ENCODE peak calls at places on chromosome 4, in six cellular contexts. One of them, this sample, is unnamed.

GRCh38 chr4:113094802-113095201 is 45.3 kb downstream of the ANK2 start:
- DNase-seq in B cell: no peak
- DNase-seq in OCI-LY7: peak
- DNase-seq in amniotic stem cell: no peak
- DNase-seq in Jurkat, Clone E6-1: peak
- DNase-seq in Panc1: no peak
- DNase-seq in this sample: peak

GRCh38 chr4:77293426-77293825 is 136.4 kb downstream of the CCNG2 start:
- DNase-seq in Panc1: no peak
- DNase-seq in B cell: no peak
- DNase-seq in Jurkat, Clone E6-1: no peak
- DNase-seq in OCI-LY7: no peak
- DNase-seq in amniotic stem cell: no peak
- DNase-seq in this sample: no peak

GRCh38 chr4:25767877-25768475 is 94.8 kb downstream of the SEL1L3 start:
- DNase-seq in OCI-LY7: peak
- DNase-seq in amniotic stem cell: peak
- DNase-seq in Panc1: peak
- DNase-seq in Jurkat, Clone E6-1: peak
- DNase-seq in B cell: no peak
- DNase-seq in this sample: peak

GRCh38 chr4:73453701-73454005 is 17.6 kb downstream of the AFP start:
- DNase-seq in B cell: no peak
- DNase-seq in Panc1: no peak
- DNase-seq in Jurkat, Clone E6-1: no peak
- DNase-seq in OCI-LY7: no peak
- DNase-seq in amniotic stem cell: no peak
- DNase-seq in this sample: peak

GRCh38 chr4:82555279-82555678 is 6.5 kb downstream of the TMEM150C start:
- DNase-seq in B cell: no peak
- DNase-seq in OCI-LY7: peak
- DNase-seq in amniotic stem cell: no peak
- DNase-seq in Jurkat, Clone E6-1: peak
- DNase-seq in Panc1: no peak
- DNase-seq in this sample: no peak

GRCh38 chr4:108173599-108174057 is 4.9 kb upstream of the LEF1 start:
- DNase-seq in B cell: no peak
- DNase-seq in Jurkat, Clone E6-1: no peak
- DNase-seq in OCI-LY7: no peak
- DNase-seq in amniotic stem cell: no peak
- DNase-seq in Panc1: no peak
- DNase-seq in this sample: no peak

GRCh38 chr4:127781303-127782024 is 658 bp upstream of the HSPA4L start:
- DNase-seq in Panc1: no peak
- DNase-seq in Jurkat, Clone E6-1: no peak
- DNase-seq in OCI-LY7: no peak
- DNase-seq in amniotic stem cell: no peak
- DNase-seq in B cell: no peak
- DNase-seq in this sample: peak

GRCh38 chr4:10656420-10656819 is 28.1 kb downstream of the CLNK start:
- DNase-seq in amniotic stem cell: no peak
- DNase-seq in OCI-LY7: no peak
- DNase-seq in B cell: no peak
- DNase-seq in Panc1: no peak
- DNase-seq in Jurkat, Clone E6-1: no peak
- DNase-seq in this sample: no peak

GRCh38 chr4:112523008-112523440 is 7.0 kb upstream of the NEUROG2 start:
- DNase-seq in amniotic stem cell: no peak
- DNase-seq in Jurkat, Clone E6-1: peak
- DNase-seq in B cell: no peak
- DNase-seq in OCI-LY7: peak
- DNase-seq in Panc1: no peak
- DNase-seq in this sample: no peak

GRCh38 chr4:129474698-129475097 is 378.7 kb downstream of the C4orf33 start:
- DNase-seq in B cell: no peak
- DNase-seq in OCI-LY7: no peak
- DNase-seq in Panc1: no peak
- DNase-seq in Jurkat, Clone E6-1: no peak
- DNase-seq in amniotic stem cell: no peak
- DNase-seq in this sample: no peak

GRCh38 chr4:112726041-112726440 is 89.1 kb downstream of the LARP7 start:
- DNase-seq in OCI-LY7: no peak
- DNase-seq in Panc1: no peak
- DNase-seq in Jurkat, Clone E6-1: no peak
- DNase-seq in B cell: no peak
- DNase-seq in amniotic stem cell: no peak
- DNase-seq in this sample: no peak

GRCh38 chr4:8270912-8271815 is 1.6 kb downstream of the HTRA3 start:
- DNase-seq in amniotic stem cell: no peak
- DNase-seq in B cell: no peak
- DNase-seq in Jurkat, Clone E6-1: no peak
- DNase-seq in OCI-LY7: no peak
- DNase-seq in Panc1: no peak
- DNase-seq in this sample: peak

GRCh38 chr4:180240670-180241069 is 2002.5 kb upstream of the TENM3 start:
- DNase-seq in B cell: no peak
- DNase-seq in Panc1: no peak
- DNase-seq in OCI-LY7: no peak
- DNase-seq in Jurkat, Clone E6-1: peak
- DNase-seq in amniotic stem cell: no peak
- DNase-seq in this sample: no peak

GRCh38 chr4:30386266-30386895 is 333.8 kb upstream of the PCDH7 start:
- DNase-seq in Panc1: no peak
- DNase-seq in amniotic stem cell: peak
- DNase-seq in B cell: no peak
- DNase-seq in Jurkat, Clone E6-1: no peak
- DNase-seq in OCI-LY7: no peak
- DNase-seq in this sample: peak

GRCh38 chr4:85579942-85580341 is 105.0 kb downstream of the ARHGAP24 start:
- DNase-seq in B cell: no peak
- DNase-seq in amniotic stem cell: no peak
- DNase-seq in Jurkat, Clone E6-1: no peak
- DNase-seq in Panc1: no peak
- DNase-seq in OCI-LY7: no peak
- DNase-seq in this sample: no peak

GRCh38 chr4:131304686-131305085 is 1844.4 kb upstream of the PCDH10 start:
- DNase-seq in OCI-LY7: no peak
- DNase-seq in B cell: no peak
- DNase-seq in Jurkat, Clone E6-1: no peak
- DNase-seq in amniotic stem cell: no peak
- DNase-seq in Panc1: no peak
- DNase-seq in this sample: peak

GRCh38 chr4:3740256-3740655 is 25.9 kb upstream of the ADRA2C start:
- DNase-seq in amniotic stem cell: no peak
- DNase-seq in Panc1: no peak
- DNase-seq in OCI-LY7: no peak
- DNase-seq in Jurkat, Clone E6-1: no peak
- DNase-seq in B cell: no peak
- DNase-seq in this sample: no peak

GRCh38 chr4:151652841-151653547 is 107.8 kb downstream of the GATB start:
- DNase-seq in OCI-LY7: no peak
- DNase-seq in Jurkat, Clone E6-1: no peak
- DNase-seq in amniotic stem cell: no peak
- DNase-seq in B cell: no peak
- DNase-seq in Panc1: no peak
- DNase-seq in this sample: no peak

GRCh38 chr4:48944252-48944651 is 37.7 kb upstream of the OCIAD2 start:
- DNase-seq in Jurkat, Clone E6-1: no peak
- DNase-seq in Panc1: no peak
- DNase-seq in OCI-LY7: no peak
- DNase-seq in B cell: no peak
- DNase-seq in amniotic stem cell: no peak
- DNase-seq in this sample: peak

GRCh38 chr4:114512595-114513295 is 85.9 kb upstream of the UGT8 start:
- DNase-seq in Jurkat, Clone E6-1: no peak
- DNase-seq in Panc1: no peak
- DNase-seq in B cell: no peak
- DNase-seq in amniotic stem cell: no peak
- DNase-seq in OCI-LY7: no peak
- DNase-seq in this sample: no peak

GRCh38 chr4:67549123-67549522 is 3.8 kb upstream of the CENPC start:
- DNase-seq in B cell: no peak
- DNase-seq in Panc1: no peak
- DNase-seq in Jurkat, Clone E6-1: peak
- DNase-seq in OCI-LY7: peak
- DNase-seq in amniotic stem cell: no peak
- DNase-seq in this sample: peak

GRCh38 chr4:131644619-131645018 is 1504.5 kb upstream of the PCDH10 start:
- DNase-seq in Jurkat, Clone E6-1: no peak
- DNase-seq in B cell: no peak
- DNase-seq in Panc1: no peak
- DNase-seq in amniotic stem cell: no peak
- DNase-seq in OCI-LY7: no peak
- DNase-seq in this sample: peak

GRCh38 chr4:176363072-176363471 is 43.3 kb downstream of the SPCS3 start:
- DNase-seq in OCI-LY7: no peak
- DNase-seq in Jurkat, Clone E6-1: no peak
- DNase-seq in B cell: no peak
- DNase-seq in amniotic stem cell: no peak
- DNase-seq in Panc1: no peak
- DNase-seq in this sample: no peak

GRCh38 chr4:125316391-125316780 is 1.6 kb downstream of the FAT4 start:
- DNase-seq in B cell: no peak
- DNase-seq in OCI-LY7: no peak
- DNase-seq in amniotic stem cell: peak
- DNase-seq in Panc1: no peak
- DNase-seq in Jurkat, Clone E6-1: no peak
- DNase-seq in this sample: no peak

GRCh38 chr4:76588268-76588667 is 153.2 kb downstream of the SHROOM3 start:
- DNase-seq in Panc1: no peak
- DNase-seq in OCI-LY7: no peak
- DNase-seq in amniotic stem cell: no peak
- DNase-seq in B cell: no peak
- DNase-seq in Jurkat, Clone E6-1: no peak
- DNase-seq in this sample: no peak

GRCh38 chr4:1720163-1720983 is 750 bp downstream of the TMEM129 start:
- DNase-seq in amniotic stem cell: no peak
- DNase-seq in Jurkat, Clone E6-1: no peak
- DNase-seq in Panc1: no peak
- DNase-seq in OCI-LY7: peak
- DNase-seq in B cell: no peak
- DNase-seq in this sample: peak

GRCh38 chr4:141486375-141486997 is 149.9 kb upstream of the IL15 start:
- DNase-seq in OCI-LY7: no peak
- DNase-seq in Jurkat, Clone E6-1: no peak
- DNase-seq in B cell: no peak
- DNase-seq in Panc1: no peak
- DNase-seq in amniotic stem cell: peak
- DNase-seq in this sample: peak

GRCh38 chr4:110654254-110654635 is 31.4 kb upstream of the PITX2 start:
- DNase-seq in amniotic stem cell: no peak
- DNase-seq in Panc1: no peak
- DNase-seq in OCI-LY7: no peak
- DNase-seq in B cell: no peak
- DNase-seq in Jurkat, Clone E6-1: no peak
- DNase-seq in this sample: peak

GRCh38 chr4:111064342-111064993 is 441.6 kb upstream of the PITX2 start:
- DNase-seq in Panc1: no peak
- DNase-seq in B cell: no peak
- DNase-seq in OCI-LY7: no peak
- DNase-seq in amniotic stem cell: no peak
- DNase-seq in Jurkat, Clone E6-1: peak
- DNase-seq in this sample: peak

GRCh38 chr4:163191999-163192398 is 25.3 kb upstream of the NAF1 start:
- DNase-seq in amniotic stem cell: no peak
- DNase-seq in B cell: no peak
- DNase-seq in Panc1: no peak
- DNase-seq in Jurkat, Clone E6-1: peak
- DNase-seq in OCI-LY7: peak
- DNase-seq in this sample: peak

GRCh38 chr4:106264331-106264728 is 51.7 kb downstream of the TBCK start:
- DNase-seq in Jurkat, Clone E6-1: no peak
- DNase-seq in B cell: no peak
- DNase-seq in amniotic stem cell: no peak
- DNase-seq in Panc1: no peak
- DNase-seq in OCI-LY7: no peak
- DNase-seq in this sample: peak

GRCh38 chr4:3365871-3366842 is 73.3 kb downstream of the RGS12 start:
- DNase-seq in Jurkat, Clone E6-1: no peak
- DNase-seq in B cell: no peak
- DNase-seq in Panc1: no peak
- DNase-seq in OCI-LY7: no peak
- DNase-seq in amniotic stem cell: no peak
- DNase-seq in this sample: no peak

GRCh38 chr4:157217708-157218107 is 2.8 kb upstream of the GRIA2 start:
- DNase-seq in OCI-LY7: peak
- DNase-seq in Jurkat, Clone E6-1: peak
- DNase-seq in Panc1: no peak
- DNase-seq in B cell: no peak
- DNase-seq in amniotic stem cell: no peak
- DNase-seq in this sample: peak

GRCh38 chr4:5569451-5569850 is 138.9 kb downstream of the EVC2 start:
- DNase-seq in amniotic stem cell: no peak
- DNase-seq in B cell: no peak
- DNase-seq in Panc1: no peak
- DNase-seq in OCI-LY7: no peak
- DNase-seq in Jurkat, Clone E6-1: no peak
- DNase-seq in this sample: no peak

GRCh38 chr4:87152310-87153061 is 67.9 kb downstream of the KLHL8 start:
- DNase-seq in amniotic stem cell: no peak
- DNase-seq in Panc1: no peak
- DNase-seq in OCI-LY7: no peak
- DNase-seq in Jurkat, Clone E6-1: no peak
- DNase-seq in B cell: no peak
- DNase-seq in this sample: no peak

GRCh38 chr4:105594094-105595010 is 41.9 kb downstream of the ARHGEF38 start:
- DNase-seq in OCI-LY7: peak
- DNase-seq in Jurkat, Clone E6-1: no peak
- DNase-seq in amniotic stem cell: no peak
- DNase-seq in B cell: no peak
- DNase-seq in Panc1: no peak
- DNase-seq in this sample: no peak

GRCh38 chr4:73705056-73705432 is 35.3 kb upstream of the CXCL8 start:
- DNase-seq in Jurkat, Clone E6-1: no peak
- DNase-seq in OCI-LY7: no peak
- DNase-seq in B cell: no peak
- DNase-seq in Panc1: no peak
- DNase-seq in amniotic stem cell: no peak
- DNase-seq in this sample: peak

This sample was measured in amniotic epithelial cell.